ENCODE peak calls at places on chromosomes 5 and 9, in five cellular contexts. E, C, J, R and W are unnamed samples.

GRCh38 chr5:139700711-139701693 is 52.9 kb downstream of the CXXC5 start:
- DNase-seq in E (no peak), C (peak; percentile 86), J (no peak), R (peak; percentile 71), W (no peak)

GRCh38 chr9:133558191-133559126 is 24.0 kb downstream of the ADAMTSL2 start:
- DNase-seq in E (peak; percentile 69), C (peak; percentile 52), J (peak; percentile 75), R (peak; percentile 87), W (peak; percentile 50)

GRCh38 chr5:133261993-133262392 is 210.2 kb downstream of the HSPA4 start:
- DNase-seq in E (no peak), C (no peak), J (no peak), R (no peak), W (no peak)

GRCh38 chr5:81601912-81602311 is 149.0 kb downstream of the SSBP2 start:
- DNase-seq in E (no peak), C (no peak), J (no peak), R (peak; percentile 10), W (no peak)

GRCh38 chr9:97986466-97986865 is 3.3 kb downstream of the ANP32B start:
- DNase-seq in E (peak; percentile 18), C (no peak), J (no peak), R (no peak), W (no peak)

GRCh38 chr5:101271945-101272344 is 368.9 kb upstream of the ST8SIA4 start:
- DNase-seq in E (no peak), C (no peak), J (no peak), R (no peak), W (no peak)

GRCh38 chr9:2639786-2640185 is 18.2 kb downstream of the VLDLR start:
- DNase-seq in E (no peak), C (no peak), J (no peak), R (no peak), W (no peak)

GRCh38 chr9:75108571-75108970 is 20.3 kb downstream of the OSTF1 start:
- DNase-seq in E (peak; percentile 56), C (no peak), J (no peak), R (no peak), W (no peak)

GRCh38 chr9:113233146-113233545 is 11.8 kb downstream of the SLC31A1 start:
- DNase-seq in E (no peak), C (no peak), J (no peak), R (no peak), W (no peak)

GRCh38 chr5:36238896-36239295 is 2.8 kb downstream of the NADK2 start:
- DNase-seq in E (no peak), C (no peak), J (no peak), R (no peak), W (no peak)
- TF ChIP-seq EZH2 in E (no peak), C (no peak), J (no peak), R (no peak), W (no peak)

GRCh38 chr9:89179535-89179919 is 909 bp upstream of the SHC3 start:
- DNase-seq in E (peak; percentile 76), C (peak; percentile 38), J (no peak), R (peak; percentile 61), W (no peak)

GRCh38 chr9:89178162-89179120 is at the start of gene SHC3:
- DNase-seq in E (peak; percentile 63), C (peak; percentile 62), J (no peak), R (peak; percentile 69), W (no peak)

GRCh38 chr9:89175739-89176360 is 2.8 kb downstream of the SHC3 start:
- DNase-seq in E (peak; percentile 47), C (no peak), J (no peak), R (peak; percentile 49), W (no peak)

GRCh38 chr9:89177021-89177400 is 1.6 kb downstream of the SHC3 start:
- DNase-seq in E (peak; percentile 74), C (peak; percentile 48), J (no peak), R (peak; percentile 37), W (no peak)

GRCh38 chr9:89177401-89178161 is 1.0 kb downstream of the SHC3 start:
- DNase-seq in E (peak; percentile 41), C (peak; percentile 68), J (no peak), R (peak; percentile 34), W (no peak)
- TF ChIP-seq EZH2 in E (no peak), C (peak; percentile 97), J (no peak), R (no peak), W (no peak)

DNA sequence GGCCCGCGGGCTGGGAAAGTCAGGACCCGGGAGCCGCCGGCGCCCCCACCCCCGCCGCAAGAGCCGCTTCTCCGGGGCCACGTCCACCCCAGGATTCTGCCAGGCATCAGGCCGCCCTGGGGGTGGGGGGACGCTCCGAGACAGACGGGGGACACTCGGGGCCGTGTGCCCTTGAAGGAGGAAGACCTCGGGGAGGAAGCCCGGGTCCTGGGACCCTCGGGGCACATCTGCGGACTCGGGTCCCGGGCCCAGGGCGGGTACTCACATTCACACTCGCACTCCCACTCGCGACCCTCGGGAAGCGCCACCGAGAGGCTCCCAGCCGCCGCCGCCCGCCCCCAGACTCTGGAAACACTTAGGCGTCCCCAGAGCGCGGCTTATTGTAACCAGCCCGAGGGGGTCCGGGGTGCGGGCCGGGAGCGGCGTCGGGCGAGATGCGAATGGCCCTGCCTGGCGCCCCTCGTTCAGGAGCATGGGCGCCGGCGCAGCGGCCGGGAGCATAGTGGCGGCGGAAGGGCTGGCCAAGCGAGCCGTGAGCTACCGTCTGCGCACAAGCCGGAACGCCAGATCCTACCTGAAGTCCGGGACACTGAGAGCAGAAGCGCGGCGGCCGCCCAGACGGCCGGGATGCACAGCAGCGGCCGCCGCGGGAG is 609 bp downstream of the ROR2 start:
- DNase-seq in E (no peak), C (peak; percentile 69), J (no peak), R (peak; percentile 50), W (peak; percentile 38)
- TF ChIP-seq EZH2 in E (no peak), C (no peak), J (no peak), R (peak; percentile 57), W (no peak)

DNA sequence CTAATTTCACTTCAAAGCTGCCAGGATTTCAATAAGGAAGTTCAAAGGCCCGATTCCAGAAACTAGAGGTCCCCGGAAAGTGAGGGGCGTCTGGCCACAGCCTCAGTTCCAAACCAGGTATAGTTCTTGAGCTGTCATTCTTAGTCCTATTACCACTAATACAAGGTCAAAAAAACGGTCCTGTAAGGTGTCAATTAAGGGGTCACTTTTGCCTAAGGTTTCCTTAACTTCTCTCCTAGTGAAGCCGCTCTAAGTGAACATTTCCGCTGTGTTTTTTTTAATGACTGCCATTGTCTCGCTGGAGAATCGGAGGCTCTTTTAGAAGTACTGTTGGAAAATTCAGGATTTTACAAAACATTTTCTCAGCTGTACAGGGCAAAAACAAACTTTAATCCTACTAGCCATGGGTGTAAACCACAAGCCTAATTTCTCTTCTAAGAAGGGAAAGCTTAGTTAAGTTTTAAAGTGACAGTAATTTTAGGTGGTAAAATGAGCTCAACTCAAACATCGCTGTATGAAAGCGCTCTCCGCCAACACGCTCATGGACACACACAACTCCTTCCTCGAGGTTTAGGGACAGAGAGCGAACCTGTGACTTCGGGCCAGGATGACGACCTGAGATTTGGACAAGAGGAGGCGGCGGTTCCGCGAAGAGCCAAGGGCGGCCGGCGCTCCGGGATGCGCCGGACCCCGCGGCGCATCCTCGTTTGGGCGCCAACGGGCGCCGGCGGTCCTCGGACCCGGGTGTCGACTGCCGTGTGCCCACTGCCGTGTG is 76.7 kb upstream of the IFNE start:
- DNase-seq in E (peak; percentile 69), C (peak; percentile 46), J (no peak), R (no peak), W (no peak)
- TF ChIP-seq EZH2 in E (no peak), C (peak; percentile 70), J (no peak), R (peak; percentile 68), W (no peak)

GRCh38 chr5:76715734-76716455 is at the start of gene F2R:
- DNase-seq in E (peak; percentile 91), C (peak; percentile 91), J (peak; percentile 85), R (peak; percentile 90), W (peak; percentile 60)

GRCh38 chr5:76714771-76715483 is 999 bp upstream of the F2R start:
- DNase-seq in E (no peak), C (peak; percentile 60), J (no peak), R (peak; percentile 96), W (no peak)

GRCh38 chr5:76715484-76715733 is 517 bp upstream of the F2R start:
- DNase-seq in E (no peak), C (no peak), J (no peak), R (no peak), W (peak; percentile 19)

GRCh38 chr5:76717222-76718083 is 1.5 kb downstream of the F2R start:
- DNase-seq in E (no peak), C (peak; percentile 16), J (peak; percentile 32), R (no peak), W (no peak)

GRCh38 chr5:76716456-76717157 is 681 bp downstream of the F2R start:
- DNase-seq in E (no peak), C (peak; percentile 59), J (peak; percentile 66), R (peak; percentile 67), W (no peak)
- TF ChIP-seq EZH2 in E (no peak), C (no peak), J (no peak), R (no peak), W (no peak)

DNA sequence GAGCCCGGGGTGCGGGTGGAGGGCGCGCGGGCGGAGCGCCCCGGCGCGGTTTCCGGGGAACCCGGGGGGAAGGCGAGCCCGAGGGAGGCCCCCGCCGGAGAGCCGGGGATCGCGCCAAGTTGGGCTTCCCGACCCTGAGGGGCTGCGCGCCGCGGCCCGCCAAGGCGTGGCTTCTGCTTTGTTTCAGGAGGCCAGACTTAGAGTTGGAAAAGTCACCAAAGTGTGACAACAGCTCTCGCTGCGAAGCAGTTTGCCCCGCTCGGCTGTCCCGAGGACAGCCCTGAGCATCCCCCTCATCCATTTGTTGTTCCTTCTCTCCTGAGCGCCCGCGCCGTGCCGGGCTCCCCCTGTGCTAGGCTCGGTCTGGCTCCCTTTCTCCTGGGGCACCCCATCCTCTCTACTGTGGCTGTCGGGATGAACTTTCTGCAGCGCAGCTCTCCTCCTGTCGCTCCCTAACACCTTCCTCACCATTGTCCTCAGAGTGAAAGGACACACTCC is 410 bp downstream of the GLIPR2 start:
- DNase-seq in E (no peak), C (peak; percentile 51), J (no peak), R (no peak), W (no peak)
- TF ChIP-seq EZH2 in E (no peak), C (no peak), J (no peak), R (no peak), W (no peak)

GRCh38 chr9:122228906-122229837 is at the start of gene LHX6:
- DNase-seq in E (peak; percentile 27), C (peak; percentile 61), J (peak; percentile 59), R (no peak), W (no peak)
- TF ChIP-seq EZH2 in E (peak; percentile 95), C (peak; percentile 86), J (peak; percentile 45), R (peak; percentile 94), W (no peak)

DNA sequence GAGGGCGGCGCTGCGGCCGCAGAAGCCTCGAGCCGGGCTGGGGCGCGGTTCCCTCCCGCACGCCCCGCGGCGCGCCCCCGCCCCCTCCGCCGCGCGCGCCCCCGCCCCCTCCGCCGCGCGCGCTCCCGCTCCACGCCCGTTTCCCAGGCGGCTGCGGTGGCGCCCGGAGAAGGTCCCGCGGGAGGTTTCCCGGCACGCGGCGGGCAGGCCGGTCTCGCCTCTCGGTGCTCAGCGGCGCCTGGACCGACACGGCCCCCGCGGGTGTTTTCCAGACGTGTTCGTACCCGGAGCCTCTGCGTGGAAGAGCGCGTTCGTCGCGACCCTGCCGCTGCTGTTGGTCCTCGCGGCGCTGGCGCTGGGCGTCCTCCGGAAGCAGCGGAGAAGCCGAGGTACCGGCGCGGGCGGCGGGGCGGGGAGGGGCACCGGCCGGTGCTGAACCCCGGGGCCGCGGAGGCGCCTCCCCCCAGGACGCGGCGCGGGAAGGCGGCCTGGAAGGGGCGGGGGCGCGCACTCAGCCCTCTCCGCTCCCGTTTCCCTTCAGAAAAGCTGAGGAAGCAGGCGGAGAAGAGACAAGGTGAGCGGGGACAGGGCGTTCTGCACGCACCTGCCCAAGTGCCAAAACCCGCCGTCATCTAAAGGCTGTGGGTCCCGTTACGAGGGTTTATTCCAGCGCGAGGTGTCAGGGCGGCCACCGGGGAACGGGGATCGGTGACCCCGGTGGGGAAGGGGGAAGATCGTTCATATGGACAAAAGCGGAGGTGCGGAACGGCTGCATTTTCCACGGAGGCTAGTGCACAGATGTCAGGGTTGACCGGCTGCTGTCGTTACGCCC is 13.1 kb downstream of the BTNL9 start:
- DNase-seq in E (no peak), C (peak; percentile 62), J (peak; percentile 92), R (no peak), W (no peak)
- TF ChIP-seq EZH2 in E (peak; percentile 95), C (no peak), J (no peak), R (peak; percentile 97), W (no peak)